ENCODE peak calls at places on chromosomes 12 and 14, in six cellular contexts. A is activated CD4-positive, CD25-positive, alpha-beta regulatory T cell treated with anti-CD3 and anti-CD28 coated beads, Interleukin-2, amount 50 U/mL, for 16 hours; X is skeletal muscle cell; J is stimulated activated CD4-positive, alpha-beta T cell treated with anti-CD3 and anti-CD28 coated beads, Interleukin-15, amount 100 ng/mL, for 1 hour; U is astrocyte of the spinal cord; T is stimulated activated effector memory CD8-positive, alpha-beta T cell treated with anti-CD3 and anti-CD28 coated beads, Interleukin-12 subunit alpha, Interleukin-12 subunit beta, amount 100 ng/mL, for 72 hours. N is an unnamed sample.

GRCh38 chr12:123223241-123223668 is 9.7 kb downstream of the MPHOSPH9 start:
- DNase-seq in A (no peak), U (no peak), T (peak), J (peak), X (no peak), N (peak)

GRCh38 chr14:21352587-21352986 is 31.2 kb downstream of the SUPT16H start:
- DNase-seq in A (no peak), T (no peak), X (no peak), J (no peak), U (no peak), N (no peak)

GRCh38 chr14:59631237-59631636 is 54.6 kb upstream of the CCDC175 start:
- DNase-seq in A (no peak), X (no peak), U (no peak), J (no peak), T (no peak), N (no peak)

GRCh38 chr12:6950944-6951540 is at the start of gene PTPN6:
- DNase-seq in X (no peak), T (peak), J (no peak), A (no peak), U (no peak), N (no peak)

GRCh38 chr14:61564623-61565091 is 130.7 kb upstream of the HIF1A start:
- DNase-seq in J (no peak), T (no peak), A (no peak), X (peak), U (peak), N (no peak)

GRCh38 chr12:11765817-11766794 is 116.6 kb downstream of the ETV6 start:
- DNase-seq in A (peak), T (peak), U (peak), X (no peak), J (no peak), N (no peak)

GRCh38 chr12:66035289-66035961 is 95.1 kb downstream of the LLPH start:
- DNase-seq in A (no peak), X (no peak), U (peak), T (no peak), J (no peak), N (no peak)

GRCh38 chr12:132004946-132005345 is 55.2 kb downstream of the EP400 start:
- DNase-seq in A (no peak), J (no peak), X (no peak), T (no peak), U (no peak), N (no peak)

GRCh38 chr12:88518863-88519403 is 61.3 kb downstream of the KITLG start:
- DNase-seq in A (no peak), J (no peak), X (no peak), U (no peak), T (no peak), N (no peak)

GRCh38 chr14:50600849-50601248 is 40.9 kb downstream of the ATL1 start:
- DNase-seq in X (no peak), T (no peak), A (no peak), U (no peak), J (no peak), N (no peak)

GRCh38 chr12:45583011-45583657 is 146.4 kb upstream of the ARID2 start:
- DNase-seq in X (peak), J (no peak), A (no peak), U (peak), T (no peak), N (no peak)

GRCh38 chr12:55996715-55997534 is at the start of gene SUOX:
- DNase-seq in X (peak), J (no peak), A (no peak), U (peak), T (peak), N (no peak)

GRCh38 chr14:24921903-24922302 is 128.0 kb downstream of the STXBP6 start:
- DNase-seq in X (peak), T (no peak), A (no peak), U (peak), J (no peak), N (no peak)

GRCh38 chr14:97077253-97077653 is 280.1 kb downstream of the VRK1 start:
- DNase-seq in J (no peak), T (peak), U (peak), X (peak), A (no peak), N (peak)

GRCh38 chr14:39050389-39050788 is 52.6 kb downstream of the SEC23A start:
- DNase-seq in A (no peak), X (peak), T (no peak), U (peak), J (no peak), N (no peak)

GRCh38 chr14:96084796-96085195 is 45.6 kb downstream of the C14orf132 start:
- DNase-seq in J (no peak), T (no peak), X (no peak), A (no peak), U (no peak), N (no peak)

GRCh38 chr14:91419451-91419850 is 1.8 kb upstream of the CCDC88C start:
- DNase-seq in T (no peak), A (no peak), J (no peak), U (no peak), X (no peak), N (no peak)

GRCh38 chr12:15629108-15629507 is 160.1 kb downstream of the EPS8 start:
- DNase-seq in T (no peak), U (peak), X (peak), J (no peak), A (no peak), N (no peak)

GRCh38 chr14:45181329-45181728 is 45.6 kb downstream of the FANCM start:
- DNase-seq in X (no peak), U (peak), A (no peak), T (no peak), J (no peak), N (no peak)

GRCh38 chr14:36508418-36509051 is 11.5 kb downstream of the NKX2-1 start:
- DNase-seq in U (no peak), T (no peak), X (no peak), J (no peak), A (no peak), N (no peak)

GRCh38 chr14:104114421-104115130 is 23.8 kb upstream of the KIF26A start:
- DNase-seq in U (no peak), J (no peak), A (no peak), T (no peak), X (no peak), N (no peak)

GRCh38 chr12:101707131-101707782 is 9.8 kb downstream of the CHPT1 start:
- DNase-seq in J (no peak), A (no peak), T (no peak), U (no peak), X (no peak), N (no peak)

GRCh38 chr12:49534806-49535278 is 4.0 kb upstream of the KCNH3 start:
- DNase-seq in A (no peak), J (no peak), X (no peak), T (no peak), U (no peak), N (no peak)

GRCh38 chr12:124520258-124520657 is 47.2 kb downstream of the NCOR2 start:
- DNase-seq in X (no peak), T (no peak), U (peak), J (no peak), A (no peak), N (no peak)

GRCh38 chr12:84911331-84912190 is 1.0 kb downstream of the SLC6A15 start:
- DNase-seq in A (no peak), T (no peak), J (no peak), U (peak), X (no peak), N (no peak)

GRCh38 chr12:65595016-65595560 is 229.2 kb upstream of the HMGA2 start:
- DNase-seq in T (no peak), X (no peak), U (no peak), J (no peak), A (no peak), N (no peak)

GRCh38 chr12:50537538-50537919 is 32.7 kb downstream of the DIP2B start:
- DNase-seq in U (peak), J (no peak), X (no peak), A (no peak), T (no peak), N (no peak)

GRCh38 chr14:92516966-92517350 is 3.4 kb downstream of the RIN3 start:
- DNase-seq in A (no peak), J (no peak), U (no peak), X (no peak), T (no peak), N (no peak)

GRCh38 chr12:84315926-84316325 is 596.7 kb downstream of the SLC6A15 start:
- DNase-seq in U (no peak), T (no peak), J (no peak), X (no peak), A (no peak), N (no peak)

GRCh38 chr14:26104686-26105085 is 493.1 kb downstream of the NOVA1 start:
- DNase-seq in J (no peak), T (no peak), U (no peak), X (no peak), A (no peak), N (no peak)

GRCh38 chr12:93022603-93023340 is 93.7 kb upstream of the EEA1 start:
- DNase-seq in A (no peak), J (no peak), X (no peak), U (peak), T (no peak), N (no peak)

GRCh38 chr12:60071759-60072191 is 475.9 kb downstream of the SLC16A7 start:
- DNase-seq in J (no peak), U (no peak), T (no peak), A (no peak), X (no peak), N (no peak)

GRCh38 chr12:95790025-95790911 is at the start of gene NTN4:
- DNase-seq in A (no peak), T (peak), J (no peak), X (no peak), U (peak), N (no peak)

GRCh38 chr14:20578784-20579502 is 8.9 kb downstream of the RNASE11 start:
- DNase-seq in J (no peak), T (no peak), U (no peak), A (no peak), X (no peak), N (no peak)

GRCh38 chr14:28599605-28600004 is 167.0 kb upstream of the FOXG1 start:
- DNase-seq in T (no peak), J (no peak), X (no peak), U (no peak), A (no peak), N (no peak)

GRCh38 chr14:65361920-65362319 is 50.6 kb upstream of the FUT8 start:
- DNase-seq in T (no peak), X (peak), A (no peak), J (no peak), U (peak), N (no peak)

GRCh38 chr12:115660211-115660805 is 617.2 kb downstream of the MED13L start:
- DNase-seq in J (no peak), A (no peak), T (no peak), U (peak), X (peak), N (no peak)

GRCh38 chr12:47816646-47817271 is 2.9 kb downstream of the HDAC7 start:
- DNase-seq in X (no peak), J (no peak), T (no peak), A (no peak), U (no peak), N (no peak)

N was measured in central memory CD8-positive, alpha-beta T cell.